ENCODE peak calls at places on chromosomes 3 and 15, in five cellular contexts. T is neuronal stem cell; M is CD8-positive, alpha-beta memory T cell; R is pancreas; Y is A549. G is an unnamed sample.
A peak's percentile ranks its signal among the peaks of the same experiment; 100 is the strongest.

GRCh38 chr3:46845397-46845859 is 17.8 kb downstream of the MYL3 start:
- DNase-seq in T (peak; percentile 32), M (no peak), R (peak; percentile 72), Y (no peak), G (peak; percentile 80)

GRCh38 chr3:138899592-138899991 is 47.3 kb downstream of the FOXL2 start:
- DNase-seq in T (no peak), M (no peak), R (no peak), Y (no peak), G (no peak)

GRCh38 chr3:3119393-3119851 is 7.3 kb upstream of the TRNT1 start:
- DNase-seq in T (no peak), M (no peak), R (no peak), Y (no peak), G (no peak)

GRCh38 chr3:62922326-62922725 is 47.1 kb upstream of the CADPS start:
- DNase-seq in T (no peak), M (no peak), R (no peak), Y (no peak), G (no peak)

GRCh38 chr15:88605507-88606436 is 15.4 kb upstream of the AEN start:
- DNase-seq in T (peak; percentile 80), M (peak; percentile 62), R (peak; percentile 45), Y (no peak), G (no peak)

GRCh38 chr3:156750874-156751245 is 75.3 kb upstream of the LEKR1 start:
- DNase-seq in T (no peak), M (no peak), R (no peak), Y (no peak), G (no peak)

GRCh38 chr3:172317984-172318383 is 130.3 kb downstream of the GHSR start:
- DNase-seq in T (no peak), M (no peak), R (no peak), Y (peak; percentile 13), G (no peak)

GRCh38 chr3:122014741-122015140 is 7.3 kb downstream of the ILDR1 start:
- DNase-seq in T (no peak), M (no peak), R (no peak), Y (no peak), G (no peak)

GRCh38 chr3:142223282-142223681 is 2.1 kb downstream of the GK5 start:
- DNase-seq in T (no peak), M (no peak), R (no peak), Y (no peak), G (no peak)

DNA sequence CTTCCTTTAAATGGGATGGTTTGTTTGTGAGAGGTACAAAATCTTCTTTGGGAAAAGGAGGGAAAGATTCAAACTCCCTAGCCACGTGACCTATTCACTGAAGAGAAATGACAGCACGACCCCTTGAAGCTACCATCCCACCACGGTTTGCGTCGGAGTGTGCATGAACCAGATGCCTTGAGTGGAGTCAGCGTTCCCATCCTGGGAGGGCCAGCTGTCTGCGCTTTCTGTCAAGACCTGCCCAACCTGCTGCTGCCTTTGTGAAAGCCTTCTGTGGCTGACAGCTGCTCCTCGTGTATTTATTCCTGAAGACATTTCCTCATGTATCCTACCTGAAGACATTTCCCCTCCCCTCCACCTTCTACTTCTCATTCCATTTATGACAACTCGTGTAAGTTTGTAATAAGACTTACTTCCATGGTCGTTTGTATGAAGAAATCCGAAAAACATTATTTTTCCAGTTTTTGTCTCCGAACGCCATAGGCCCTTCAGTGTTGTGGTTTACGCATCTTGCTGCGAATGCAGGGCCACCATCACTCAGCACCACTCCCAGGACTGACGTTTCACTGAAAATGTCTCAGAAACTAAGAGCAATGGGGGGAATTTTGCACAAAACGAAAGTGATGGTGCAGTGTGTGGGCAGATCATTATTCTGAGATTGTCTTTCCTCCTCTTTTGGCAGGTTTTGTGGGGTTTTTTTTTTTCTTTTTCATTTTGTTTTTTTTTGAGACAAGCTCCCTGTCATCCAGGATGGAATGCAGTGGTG is 18.9 kb downstream of the EBLN2 start:
- DNase-seq in T (no peak), M (no peak), R (no peak), Y (no peak), G (no peak)
- H3K4me1 ChIP-seq in T (no peaks in the 10 kb centered on the region), M (no peaks in the 10 kb centered on the region), R (no peaks in the 10 kb centered on the region), Y (no peaks in the 10 kb centered on the region), G (no peaks in the 10 kb centered on the region)

DNA sequence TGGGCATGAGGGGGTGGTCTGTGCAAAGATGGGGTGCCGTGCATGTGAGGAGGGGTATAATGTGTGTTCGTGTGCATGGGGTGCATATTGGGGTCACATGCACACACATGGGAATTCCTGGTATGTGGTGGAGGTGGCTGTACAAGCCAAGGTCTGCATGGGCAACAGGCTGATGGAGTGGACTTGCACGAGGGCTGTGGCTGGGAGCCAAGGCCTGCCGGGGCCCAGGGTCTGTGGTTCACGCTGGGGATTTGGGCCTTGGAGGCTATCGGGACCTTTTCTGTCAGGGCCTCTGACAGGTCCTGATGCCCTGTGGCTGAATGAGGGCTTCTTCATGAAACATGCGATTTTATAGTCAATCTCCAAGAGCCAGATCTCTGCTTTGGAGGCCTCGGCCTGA is 9.8 kb upstream of the PLXND1 start:
- DNase-seq in T (no peak), M (no peak), R (no peak), Y (no peak), G (no peak)
- H3K27ac ChIP-seq in T (no peak overlapping the region), M (no peak overlapping the region), R (no peak overlapping the region), Y (peak overlapping the region; percentile 86), G (no peak overlapping the region)

DNA sequence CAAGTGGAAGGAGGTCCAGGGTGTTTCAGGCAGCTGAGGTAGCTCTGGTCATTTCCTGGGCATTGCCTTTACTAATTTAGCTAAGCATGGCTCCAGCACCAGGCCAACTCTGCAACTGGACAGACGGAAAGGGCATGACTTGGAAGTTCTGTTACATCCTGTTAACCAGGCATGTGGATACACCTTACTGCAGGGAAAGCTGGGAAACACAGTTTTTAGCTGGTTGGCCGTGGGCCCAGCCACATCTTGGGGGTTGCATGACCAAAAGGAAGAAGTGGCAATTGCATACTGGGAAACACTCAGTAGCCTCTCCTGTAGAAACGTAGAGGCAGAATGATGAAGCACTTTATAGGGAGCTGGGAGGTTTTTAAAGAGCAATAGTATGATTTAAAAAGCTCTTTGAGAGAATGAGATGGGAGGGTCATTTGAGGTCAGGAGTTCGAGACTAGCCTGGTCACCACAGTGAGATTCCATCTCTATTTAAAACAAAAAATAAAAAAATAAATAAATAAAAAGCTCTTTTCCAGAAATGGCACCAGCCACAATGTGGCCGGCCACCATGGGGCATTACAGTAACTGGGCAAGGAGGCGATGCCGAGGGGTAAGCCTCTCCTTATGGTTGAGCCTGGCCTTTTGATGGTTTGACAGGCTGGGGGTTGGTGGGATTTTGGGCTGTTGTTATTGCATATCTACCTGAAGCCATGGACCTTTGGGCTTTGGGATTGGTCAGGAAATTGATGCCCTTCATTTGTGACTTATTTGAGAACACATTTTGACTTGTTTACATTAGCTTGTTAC is 28.6 kb downstream of the TRAK1 start:
- DNase-seq in T (no peak), M (no peak), R (no peak), Y (no peak), G (no peak)
- H3K4me1 ChIP-seq in T (no peaks in the 10 kb centered on the region), M (no peaks in the 10 kb centered on the region), R (peaks cover 9% of the 10 kb centered on the region), Y (peaks cover 15% of the 10 kb centered on the region), G (peaks cover 5% of the 10 kb centered on the region)

DNA sequence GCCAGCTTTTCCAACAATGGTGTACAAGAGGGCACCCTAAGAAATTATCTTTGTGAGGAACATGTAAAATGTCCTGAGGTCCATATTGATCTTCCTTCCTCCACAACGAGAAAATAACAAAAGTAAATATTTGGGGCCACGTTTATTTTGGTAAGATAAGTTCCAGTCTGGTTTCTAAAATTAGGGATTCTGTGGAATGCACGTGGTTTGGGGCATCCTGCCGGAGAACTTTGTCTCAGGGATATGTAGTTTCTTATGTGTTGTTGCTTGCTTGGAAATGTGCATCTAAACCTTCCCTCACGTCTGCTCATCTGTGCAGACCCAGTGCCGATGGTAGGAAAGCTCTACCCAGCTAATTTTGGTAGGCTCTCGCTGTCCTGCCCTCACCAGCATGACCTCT is 62.8 kb downstream of the CTDSPL start:
- DNase-seq in T (no peak), M (no peak), R (no peak), Y (no peak), G (no peak)
- H3K27ac ChIP-seq in T (no peak overlapping the region), M (no peak overlapping the region), R (no peak overlapping the region), Y (no peak overlapping the region), G (no peak overlapping the region)

GRCh38 chr15:77682564-77682963 is 49.9 kb upstream of the LINGO1 start:
- DNase-seq in T (no peak), M (no peak), R (no peak), Y (no peak), G (no peak)
- H3K4me1 ChIP-seq in T (no peaks in the 10 kb centered on the region), M (no peaks in the 10 kb centered on the region), R (no peaks in the 10 kb centered on the region), Y (no peaks in the 10 kb centered on the region), G (no peaks in the 10 kb centered on the region)

G was measured in ovary.